ENCODE peak calls at places on chromosomes 4 and X, in seven cellular contexts. One of them, this sample, is unnamed.

GRCh38 chr4:1006856-1007255 is 4.6 kb upstream of the FGFRL1 start:
- DNase-seq in fibroblast of mammary gland: no peak
- DNase-seq in spleen: no peak
- DNase-seq in esophagus squamous epithelium: no peak
- DNase-seq in neural progenitor cell: no peak
- DNase-seq in WTC11: no peak
- DNase-seq in left lung: no peak
- DNase-seq in this sample: no peak

GRCh38 chr4:138097912-138098600 is 144.1 kb downstream of the SLC7A11 start:
- DNase-seq in neural progenitor cell: no peak
- DNase-seq in fibroblast of mammary gland: no peak
- DNase-seq in left lung: no peak
- DNase-seq in esophagus squamous epithelium: no peak
- DNase-seq in spleen: no peak
- DNase-seq in WTC11: no peak
- DNase-seq in this sample: no peak

GRCh38 chr4:120088507-120088906 is 21.9 kb upstream of the MAD2L1 start:
- DNase-seq in WTC11: no peak
- DNase-seq in neural progenitor cell: no peak
- DNase-seq in esophagus squamous epithelium: no peak
- DNase-seq in spleen: no peak
- DNase-seq in left lung: no peak
- DNase-seq in fibroblast of mammary gland: peak
- DNase-seq in this sample: no peak

GRCh38 chr4:31557444-31557843 is 837.3 kb downstream of the PCDH7 start:
- DNase-seq in neural progenitor cell: no peak
- DNase-seq in left lung: no peak
- DNase-seq in WTC11: no peak
- DNase-seq in spleen: no peak
- DNase-seq in fibroblast of mammary gland: peak
- DNase-seq in esophagus squamous epithelium: no peak
- DNase-seq in this sample: no peak

GRCh38 chr4:180589575-180589974 is 1653.6 kb upstream of the TENM3 start:
- DNase-seq in esophagus squamous epithelium: no peak
- DNase-seq in neural progenitor cell: no peak
- DNase-seq in left lung: no peak
- DNase-seq in spleen: no peak
- DNase-seq in WTC11: peak
- DNase-seq in fibroblast of mammary gland: no peak
- DNase-seq in this sample: no peak

GRCh38 chr4:105061136-105061696 is 85.5 kb upstream of the TET2 start:
- DNase-seq in fibroblast of mammary gland: peak
- DNase-seq in esophagus squamous epithelium: peak
- DNase-seq in WTC11: no peak
- DNase-seq in spleen: no peak
- DNase-seq in left lung: no peak
- DNase-seq in neural progenitor cell: peak
- DNase-seq in this sample: no peak

GRCh38 chr4:81845761-81846160 is 374.1 kb upstream of the RASGEF1B start:
- DNase-seq in WTC11: no peak
- DNase-seq in esophagus squamous epithelium: no peak
- DNase-seq in spleen: no peak
- DNase-seq in neural progenitor cell: no peak
- DNase-seq in fibroblast of mammary gland: no peak
- DNase-seq in left lung: no peak
- DNase-seq in this sample: no peak

GRCh38 chr4:10079951-10080873 is 36.4 kb downstream of the WDR1 start:
- DNase-seq in esophagus squamous epithelium: no peak
- DNase-seq in spleen: peak
- DNase-seq in fibroblast of mammary gland: no peak
- DNase-seq in left lung: peak
- DNase-seq in WTC11: peak
- DNase-seq in neural progenitor cell: no peak
- DNase-seq in this sample: no peak

GRCh38 chr4:153039542-153040185 is 103.5 kb downstream of the FHDC1 start:
- DNase-seq in WTC11: no peak
- DNase-seq in left lung: no peak
- DNase-seq in fibroblast of mammary gland: no peak
- DNase-seq in spleen: no peak
- DNase-seq in neural progenitor cell: no peak
- DNase-seq in esophagus squamous epithelium: no peak
- DNase-seq in this sample: no peak

GRCh38 chr4:142393127-142393526 is 453.0 kb downstream of the INPP4B start:
- DNase-seq in fibroblast of mammary gland: no peak
- DNase-seq in left lung: no peak
- DNase-seq in spleen: no peak
- DNase-seq in neural progenitor cell: no peak
- DNase-seq in esophagus squamous epithelium: no peak
- DNase-seq in WTC11: no peak
- DNase-seq in this sample: no peak

GRCh38 chrX:14670819-14671218 is 141.5 kb downstream of the GLRA2 start:
- DNase-seq in spleen: no peak
- DNase-seq in WTC11: no peak
- DNase-seq in esophagus squamous epithelium: no peak
- DNase-seq in left lung: no peak
- DNase-seq in fibroblast of mammary gland: no peak
- DNase-seq in neural progenitor cell: no peak
- DNase-seq in this sample: no peak

GRCh38 chrX:53072418-53073114 is 9.6 kb upstream of the TSPYL2 start:
- DNase-seq in WTC11: no peak
- DNase-seq in spleen: peak
- DNase-seq in neural progenitor cell: no peak
- DNase-seq in esophagus squamous epithelium: no peak
- DNase-seq in fibroblast of mammary gland: no peak
- DNase-seq in left lung: no peak
- DNase-seq in this sample: no peak

GRCh38 chr4:87093443-87094123 is 126.8 kb downstream of the KLHL8 start:
- DNase-seq in spleen: no peak
- DNase-seq in fibroblast of mammary gland: peak
- DNase-seq in esophagus squamous epithelium: no peak
- DNase-seq in left lung: no peak
- DNase-seq in neural progenitor cell: peak
- DNase-seq in WTC11: peak
- DNase-seq in this sample: no peak

DNA sequence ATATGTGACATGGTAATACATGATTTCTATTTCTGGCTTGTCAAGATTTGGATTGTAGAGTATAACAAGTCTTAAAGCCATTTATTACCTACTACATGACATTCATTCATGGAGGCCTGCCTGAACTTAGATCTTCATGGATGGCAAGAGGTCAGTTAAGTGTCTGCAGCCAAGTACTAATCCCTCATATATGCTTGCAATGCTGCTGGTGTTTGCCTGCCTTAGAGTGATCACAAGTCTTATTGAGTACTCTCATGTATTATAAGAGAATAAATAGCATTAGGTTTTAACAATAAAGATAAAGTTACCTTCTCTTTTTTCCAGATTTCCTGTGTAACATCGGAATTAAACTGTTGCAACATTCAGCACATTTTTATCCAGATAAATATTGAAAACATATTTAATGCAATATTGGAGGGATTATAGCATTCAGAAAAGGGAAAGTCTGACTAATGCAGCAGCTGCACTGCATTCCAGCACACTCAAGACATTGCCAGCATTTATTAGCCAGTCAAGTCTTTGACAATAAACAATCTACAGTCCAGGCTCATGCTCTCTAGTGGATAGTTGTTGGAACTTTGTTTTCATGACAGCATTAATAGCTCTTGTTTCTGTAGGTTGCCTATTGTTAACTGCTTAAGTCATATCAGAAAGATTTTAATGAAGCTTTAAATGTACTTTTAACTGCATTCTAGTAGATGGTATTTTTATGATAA is 737.1 kb downstream of the FAT4 start:
- DNase-seq in WTC11: no peak
- DNase-seq in left lung: no peak
- DNase-seq in esophagus squamous epithelium: no peak
- DNase-seq in fibroblast of mammary gland: peak
- DNase-seq in neural progenitor cell: no peak
- DNase-seq in spleen: no peak
- DNase-seq in this sample: no peak
- TF ChIP-seq CTCF in WTC11: no peak
- TF ChIP-seq CTCF in left lung: peak
- TF ChIP-seq CTCF in esophagus squamous epithelium: no peak
- TF ChIP-seq CTCF in fibroblast of mammary gland: peak
- TF ChIP-seq CTCF in neural progenitor cell: no peak
- TF ChIP-seq CTCF in spleen: no peak
- TF ChIP-seq CTCF in this sample: no peak

DNA sequence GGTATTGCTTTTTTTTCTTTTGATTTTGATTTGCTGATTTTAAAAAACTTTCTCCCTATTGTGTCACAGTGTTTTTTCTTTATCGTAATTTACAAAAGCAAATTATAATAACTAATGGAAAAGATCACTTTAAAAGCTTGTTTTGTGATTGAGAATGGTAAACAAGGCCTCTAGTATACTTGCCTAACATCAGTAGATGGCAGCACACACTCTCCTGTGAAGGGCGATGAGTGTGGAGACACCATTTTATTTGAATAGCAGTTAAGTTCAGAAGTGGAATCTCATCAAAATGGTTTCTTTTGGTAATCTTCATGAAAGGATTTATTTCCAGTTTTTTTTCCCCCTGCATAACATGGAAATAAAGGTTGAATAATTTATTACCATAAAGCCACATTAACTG is 72.3 kb downstream of the PAK3 start:
- DNase-seq in left lung: no peak
- DNase-seq in spleen: no peak
- DNase-seq in neural progenitor cell: peak
- DNase-seq in WTC11: peak
- DNase-seq in esophagus squamous epithelium: no peak
- DNase-seq in fibroblast of mammary gland: peak
- DNase-seq in this sample: no peak
- TF ChIP-seq CTCF in left lung: no peak
- TF ChIP-seq CTCF in spleen: no peak
- TF ChIP-seq CTCF in neural progenitor cell: peak
- TF ChIP-seq CTCF in WTC11: no peak
- TF ChIP-seq CTCF in esophagus squamous epithelium: no peak
- TF ChIP-seq CTCF in fibroblast of mammary gland: peak
- TF ChIP-seq CTCF in this sample: no peak

GRCh38 chrX:129755779-129756650 is 17.2 kb downstream of the XPNPEP2 start:
- DNase-seq in spleen: peak
- DNase-seq in WTC11: peak
- DNase-seq in fibroblast of mammary gland: no peak
- DNase-seq in neural progenitor cell: peak
- DNase-seq in left lung: no peak
- DNase-seq in esophagus squamous epithelium: no peak
- DNase-seq in this sample: no peak
- TF ChIP-seq CTCF in spleen: no peak
- TF ChIP-seq CTCF in WTC11: no peak
- TF ChIP-seq CTCF in fibroblast of mammary gland: no peak
- TF ChIP-seq CTCF in neural progenitor cell: peak
- TF ChIP-seq CTCF in left lung: no peak
- TF ChIP-seq CTCF in esophagus squamous epithelium: no peak
- TF ChIP-seq CTCF in this sample: no peak

DNA sequence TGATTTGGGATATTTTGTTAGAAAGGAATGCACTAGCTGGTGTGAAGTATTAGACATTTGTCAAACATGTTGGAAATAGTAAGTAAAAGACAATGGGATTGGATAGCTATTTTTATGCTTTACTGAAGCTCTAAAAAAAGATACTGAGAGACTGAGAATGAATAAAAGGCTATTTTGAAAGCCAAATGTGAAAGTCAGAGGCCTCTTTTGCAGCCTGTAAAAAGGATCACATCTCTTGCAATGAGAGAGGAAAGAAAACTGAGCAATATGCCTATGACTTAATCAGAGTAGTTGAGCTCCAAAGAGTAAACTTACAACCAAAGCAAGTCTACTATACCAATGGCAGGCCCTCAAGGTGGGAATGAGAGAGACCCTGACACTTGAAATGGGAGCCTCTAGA is 212.6 kb upstream of the LCORL start:
- DNase-seq in fibroblast of mammary gland: no peak
- DNase-seq in neural progenitor cell: no peak
- DNase-seq in spleen: no peak
- DNase-seq in left lung: no peak
- DNase-seq in esophagus squamous epithelium: no peak
- DNase-seq in WTC11: no peak
- DNase-seq in this sample: no peak
- TF ChIP-seq CTCF in fibroblast of mammary gland: no peak
- TF ChIP-seq CTCF in neural progenitor cell: no peak
- TF ChIP-seq CTCF in spleen: no peak
- TF ChIP-seq CTCF in left lung: no peak
- TF ChIP-seq CTCF in esophagus squamous epithelium: no peak
- TF ChIP-seq CTCF in WTC11: no peak
- TF ChIP-seq CTCF in this sample: no peak

DNA sequence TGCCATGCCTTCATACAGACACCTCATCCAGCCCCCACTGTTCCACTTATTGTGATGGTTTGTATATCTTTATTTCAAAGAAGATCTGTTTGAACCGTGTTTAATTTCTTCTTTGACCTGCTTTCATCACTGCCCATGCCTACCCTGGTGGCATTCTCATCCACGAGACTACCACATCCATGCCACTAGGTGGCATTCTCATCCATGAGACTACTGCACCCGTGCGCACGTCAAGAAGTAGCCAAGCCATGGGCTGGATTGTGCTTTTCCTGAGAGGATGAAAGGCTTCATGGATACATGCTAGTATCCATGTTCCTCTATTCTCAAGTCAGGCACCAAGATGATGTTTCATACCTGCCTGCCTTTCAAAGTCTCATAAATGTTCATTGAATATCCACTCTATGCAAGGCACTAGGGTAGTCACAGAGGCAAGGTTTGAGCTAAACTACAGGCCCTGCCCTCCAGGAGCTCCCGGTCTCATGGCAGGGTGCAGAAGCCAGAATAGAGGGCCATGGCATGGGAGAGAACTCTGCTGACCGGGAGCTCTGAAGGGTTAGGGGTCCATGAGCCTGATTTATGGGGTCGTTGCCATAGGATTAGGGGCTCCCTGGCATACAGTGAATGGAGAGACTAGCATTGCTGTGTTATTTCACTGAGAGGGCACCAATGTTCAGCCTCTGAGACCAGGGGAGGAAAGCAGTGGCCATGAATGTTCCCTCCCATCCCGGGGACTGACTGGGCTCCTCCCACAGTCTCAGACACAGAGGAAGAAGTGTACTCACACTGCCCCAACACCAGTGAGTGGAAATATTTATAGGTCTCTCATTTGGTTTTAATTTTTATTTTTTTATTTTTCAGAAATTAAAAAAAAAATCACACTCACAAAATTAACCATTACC is 24.8 kb upstream of the EOLA2 start:
- DNase-seq in neural progenitor cell: peak
- DNase-seq in fibroblast of mammary gland: peak
- DNase-seq in spleen: no peak
- DNase-seq in esophagus squamous epithelium: no peak
- DNase-seq in left lung: no peak
- DNase-seq in WTC11: peak
- DNase-seq in this sample: no peak
- TF ChIP-seq CTCF in neural progenitor cell: peak
- TF ChIP-seq CTCF in fibroblast of mammary gland: peak
- TF ChIP-seq CTCF in spleen: no peak
- TF ChIP-seq CTCF in esophagus squamous epithelium: peak
- TF ChIP-seq CTCF in left lung: peak
- TF ChIP-seq CTCF in WTC11: peak
- TF ChIP-seq CTCF in this sample: no peak

This sample was measured in omental fat pad.